ENCODE peak calls at places on chromosomes 7 and 10, in nine cellular contexts. G, X, Z, C, D, A, L, N and P are unnamed samples.

GRCh38 chr7:124723012-124723411 is 42.6 kb downstream of the GPR37 start:
- DNase-seq in X (peak; percentile 88), D (no peak), C (peak; percentile 88), A (no peak), G (peak; percentile 60), L (no peak), N (no peak), Z (no peak), P (no peak)

GRCh38 chr10:27383595-27384542 is 120.2 kb upstream of the RAB18 start:
- DNase-seq in C (peak; percentile 81), N (no peak), G (no peak), Z (no peak), D (no peak), X (peak; percentile 90), L (no peak), A (no peak), P (no peak)

GRCh38 chr7:117067322-117067721 is 114.0 kb downstream of the ST7 start:
- DNase-seq in X (no peak), D (no peak), C (no peak), Z (no peak), L (no peak), N (no peak), G (no peak), A (no peak), P (no peak)

GRCh38 chr10:6215241-6215640 is 12.5 kb downstream of the PFKFB3 start:
- DNase-seq in A (no peak), N (no peak), G (no peak), C (no peak), Z (no peak), D (no peak), L (no peak), X (no peak), P (no peak)

GRCh38 chr7:66250711-66251110 is 45.6 kb downstream of the TPST1 start:
- DNase-seq in C (peak; percentile 67), Z (no peak), G (peak; percentile 72), N (no peak), A (no peak), X (peak; percentile 97), D (no peak), L (no peak), P (no peak)

GRCh38 chr10:102196893-102197292 is 29.2 kb upstream of the ELOVL3 start:
- DNase-seq in X (no peak), A (no peak), G (no peak), L (no peak), Z (no peak), C (no peak), D (no peak), N (no peak), P (no peak)

GRCh38 chr10:70773965-70774809 is 11.0 kb downstream of the TBATA start:
- DNase-seq in G (no peak), D (no peak), C (no peak), N (no peak), X (no peak), A (no peak), Z (no peak), L (peak; percentile 9), P (no peak)

GRCh38 chr7:28782362-28782761 is 175.8 kb downstream of the TRIL start:
- DNase-seq in C (no peak), Z (no peak), L (no peak), X (no peak), G (no peak), A (no peak), D (no peak), N (no peak), P (no peak)

GRCh38 chr10:47253651-47254375 is 46.2 kb upstream of the GDF10 start:
- DNase-seq in G (peak; percentile 52), D (no peak), N (no peak), X (no peak), C (no peak), L (no peak), A (peak; percentile 64), Z (no peak), P (no peak)

GRCh38 chr7:130417215-130417614 is 23.6 kb downstream of the CEP41 start:
- DNase-seq in N (no peak), Z (no peak), C (no peak), X (no peak), G (no peak), A (no peak), L (no peak), D (no peak), P (no peak)

GRCh38 chr10:31935678-31936077 is 7.0 kb upstream of the ARHGAP12 start:
- DNase-seq in N (no peak), L (no peak), A (no peak), X (no peak), D (no peak), G (no peak), C (no peak), Z (no peak), P (no peak)

GRCh38 chr7:93374345-93374940 is 142.3 kb downstream of the VPS50 start:
- DNase-seq in X (peak; percentile 51), N (peak; percentile 76), Z (no peak), A (no peak), L (no peak), C (peak; percentile 59), D (no peak), G (peak; percentile 61), P (peak; percentile 59)

GRCh38 chr7:158811894-158812293 is 17.4 kb downstream of the ESYT2 start:
- DNase-seq in L (no peak), Z (no peak), A (no peak), G (no peak), X (no peak), N (no peak), C (no peak), D (no peak), P (no peak)

DNA sequence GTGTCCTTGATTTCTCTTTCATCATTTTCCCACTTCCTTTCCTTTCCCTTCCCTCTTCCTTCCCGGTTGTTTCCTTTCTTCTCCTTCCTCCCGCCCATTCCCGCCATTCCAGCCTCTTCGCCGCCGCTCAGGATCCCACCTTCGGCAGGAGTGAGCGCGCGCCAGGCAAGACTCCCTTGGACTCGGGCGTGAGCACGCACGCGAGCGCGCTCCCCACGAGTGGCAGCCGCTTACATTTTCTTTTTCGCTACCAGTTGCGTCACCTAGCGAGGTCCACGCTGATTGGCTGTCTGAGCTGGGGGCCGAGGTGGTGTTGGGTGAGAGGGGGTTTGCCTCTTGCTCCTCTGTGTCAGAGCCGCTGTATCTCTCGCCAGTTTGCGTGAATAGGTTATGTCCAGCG is 11.8 kb downstream of the ZAN start:
- DNase-seq in L (peak; percentile 86), D (peak; percentile 5), C (no peak), Z (no peak), A (peak; percentile 61), X (no peak), N (peak; percentile 67), G (peak; percentile 66), P (no peak)
- H3K4me3 ChIP-seq in L (peak overlapping the region; percentile 47), D (no peak overlapping the region), C (no peak overlapping the region), Z (no peak overlapping the region), A (peak overlapping the region; percentile 31), X (peak overlapping the region; percentile 29), N (peak overlapping the region; percentile 60), G (peak overlapping the region; percentile 47), P (no peak overlapping the region)

GRCh38 chr7:41881313-41882130 is 178.6 kb upstream of the INHBA start:
- DNase-seq in X (no peak), D (peak; percentile 44), Z (peak; percentile 97), C (no peak), N (no peak), G (peak; percentile 39), A (peak; percentile 32), L (no peak), P (no peak)
- H3K4me3 ChIP-seq in X (no peak overlapping the region), D (peak overlapping the region; percentile 41), Z (no peak overlapping the region), C (no peak overlapping the region), N (no peak overlapping the region), G (no peak overlapping the region), A (no peak overlapping the region), L (no peak overlapping the region), P (no peak overlapping the region)

DNA sequence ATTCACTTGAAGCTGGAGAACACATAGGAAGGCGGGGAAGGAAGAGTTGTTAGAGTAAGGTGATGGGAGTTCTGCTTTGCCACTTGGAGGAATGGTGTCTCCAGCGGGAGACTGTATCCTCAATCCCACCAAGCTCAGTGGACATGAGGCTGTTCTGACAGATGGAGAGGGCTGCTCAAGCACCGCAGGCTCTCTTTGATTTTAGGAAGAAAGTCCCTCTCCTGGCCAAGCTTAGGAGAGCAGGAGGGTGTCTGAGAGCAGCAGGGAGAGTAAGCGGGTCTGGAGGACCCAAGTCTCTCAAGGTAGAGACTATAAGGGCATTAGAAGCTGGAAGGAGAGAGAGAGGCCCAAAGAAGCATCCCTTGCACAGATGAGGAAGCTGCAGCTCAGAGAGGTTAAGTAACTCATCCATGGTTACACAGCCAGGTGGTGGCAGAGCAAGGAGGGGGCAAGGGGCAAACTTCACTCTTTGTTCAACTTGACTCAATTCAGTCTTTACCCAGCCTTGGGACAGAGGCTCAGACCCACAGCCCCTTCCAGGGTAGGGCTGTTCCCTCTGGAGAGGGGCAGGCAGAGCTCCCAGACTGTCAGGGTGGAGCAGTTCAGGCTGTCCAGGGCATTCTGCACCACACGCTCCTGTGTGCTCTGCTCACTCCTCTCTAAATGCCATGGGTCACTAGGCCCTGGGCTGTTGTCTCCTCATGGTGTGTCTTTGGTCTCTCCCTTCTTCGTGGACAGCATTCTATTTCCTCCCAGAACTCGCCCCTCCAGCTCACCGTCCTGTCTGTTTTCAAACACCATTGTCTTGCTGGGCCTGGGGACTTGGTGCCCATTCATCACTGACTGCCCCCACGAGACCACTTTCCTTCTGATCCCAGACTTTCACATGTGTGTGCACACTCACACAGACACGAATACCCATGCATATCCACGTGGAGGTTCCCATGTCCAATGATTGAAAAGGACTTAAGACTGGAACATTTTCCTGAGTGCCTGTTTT is 8.9 kb downstream of the CHAT start:
- DNase-seq in X (no peak), N (no peak), G (no peak), A (no peak), L (no peak), Z (no peak), C (no peak), D (no peak), P (no peak)
- H3K4me3 ChIP-seq in X (no peak overlapping the region), N (no peak overlapping the region), G (no peak overlapping the region), A (no peak overlapping the region), L (no peak overlapping the region), Z (no peak overlapping the region), C (no peak overlapping the region), D (no peak overlapping the region), P (no peak overlapping the region)

GRCh38 chr7:30730097-30730496 is 21.8 kb upstream of the INMT start:
- DNase-seq in G (no peak), N (no peak), A (no peak), X (no peak), D (no peak), L (no peak), C (no peak), Z (no peak), P (no peak)

GRCh38 chr7:30732606-30733005 is 19.3 kb upstream of the INMT start:
- DNase-seq in A (no peak), G (no peak), C (no peak), Z (no peak), X (no peak), N (no peak), D (no peak), L (no peak), P (no peak)

GRCh38 chr7:30730996-30731395 is 20.9 kb upstream of the INMT start:
- DNase-seq in N (no peak), A (no peak), L (no peak), D (no peak), X (no peak), C (no peak), Z (no peak), G (no peak), P (no peak)

GRCh38 chr7:30733216-30733615 is 18.7 kb upstream of the INMT start:
- DNase-seq in Z (no peak), D (no peak), X (no peak), G (no peak), L (no peak), C (no peak), A (no peak), N (no peak), P (no peak)

GRCh38 chr7:30731619-30732018 is 20.3 kb upstream of the INMT start:
- DNase-seq in C (no peak), Z (no peak), L (no peak), N (no peak), X (no peak), D (no peak), G (no peak), A (no peak), P (no peak)
- H3K4me3 ChIP-seq in C (no peak overlapping the region), Z (no peak overlapping the region), L (no peak overlapping the region), N (no peak overlapping the region), X (no peak overlapping the region), D (no peak overlapping the region), G (no peak overlapping the region), A (no peak overlapping the region), P (no peak overlapping the region)